ENCODE peak calls at places on chromosomes 11 and 22, in seven cellular contexts. E is NCI-H1436, X is Karpas-422, Z is NCI-H2029 treated with DMSO at 0.1 percent for 48 hours, S is fibroblast of the conjunctiva, A is AG09309, Q is fibroblast of pulmonary artery. N is an unnamed sample.

GRCh38 chr11:114226283-114226859 is 69.8 kb upstream of the NNMT start:
- DNase-seq in E (no peak), X (no peak), Z (no peak), S (no peak), A (no peak), Q (no peak), N (no peak)

GRCh38 chr11:76148207-76148606 is 58.1 kb downstream of the WNT11 start:
- DNase-seq in E (no peak), X (no peak), Z (no peak), S (no peak), A (no peak), Q (no peak), N (no peak)

GRCh38 chr11:8905528-8906165 is 5.3 kb upstream of the AKIP1 start:
- DNase-seq in E (no peak), X (peak), Z (no peak), S (peak), A (peak), Q (peak), N (no peak)

GRCh38 chr11:119745776-119746535 is 17.0 kb upstream of the NECTIN1 start:
- DNase-seq in E (no peak), X (no peak), Z (no peak), S (no peak), A (no peak), Q (no peak), N (no peak)

GRCh38 chr11:704799-705645 is 1.0 kb upstream of the EPS8L2 start:
- DNase-seq in E (no peak), X (no peak), Z (peak), S (no peak), A (no peak), Q (no peak), N (peak)

GRCh38 chr22:19554834-19555404 is 30.7 kb upstream of the CLDN5 start:
- DNase-seq in E (no peak), X (no peak), Z (no peak), S (no peak), A (no peak), Q (peak), N (no peak)

GRCh38 chr22:44676441-44677298 is 25.3 kb upstream of the PRR5 start:
- DNase-seq in E (no peak), X (no peak), Z (no peak), S (no peak), A (no peak), Q (no peak), N (no peak)

GRCh38 chr11:14522801-14523200 is 2.6 kb upstream of the PSMA1 start:
- DNase-seq in E (no peak), X (no peak), Z (no peak), S (no peak), A (no peak), Q (no peak), N (no peak)

GRCh38 chr22:24201681-24202590 is 20.6 kb downstream of the SUSD2 start:
- DNase-seq in E (no peak), X (no peak), Z (no peak), S (no peak), A (no peak), Q (no peak), N (no peak)

GRCh38 chr22:25849514-25849913 is 107.5 kb downstream of the MYO18B start:
- DNase-seq in E (no peak), X (no peak), Z (no peak), S (no peak), A (no peak), Q (no peak), N (no peak)

GRCh38 chr11:91846664-91847063 is 378.0 kb upstream of the FAT3 start:
- DNase-seq in E (no peak), X (no peak), Z (no peak), S (no peak), A (no peak), Q (no peak), N (no peak)

GRCh38 chr22:27223317-27224177 is 566.2 kb downstream of the MIAT start:
- DNase-seq in E (no peak), X (no peak), Z (no peak), S (no peak), A (peak), Q (peak), N (no peak)

GRCh38 chr11:9025101-9025850 is 21.5 kb upstream of the NRIP3 start:
- DNase-seq in E (no peak), X (no peak), Z (no peak), S (no peak), A (no peak), Q (no peak), N (no peak)

GRCh38 chr11:100525635-100526034 is 161.5 kb upstream of the ARHGAP42 start:
- DNase-seq in E (no peak), X (peak), Z (no peak), S (no peak), A (no peak), Q (no peak), N (no peak)

GRCh38 chr11:90229791-90230190 is 6.9 kb upstream of the CHORDC1 start:
- DNase-seq in E (no peak), X (no peak), Z (no peak), S (no peak), A (no peak), Q (no peak), N (no peak)

GRCh38 chr11:58318532-58318931 is 40.3 kb downstream of the OR5B17 start:
- DNase-seq in E (no peak), X (no peak), Z (no peak), S (no peak), A (peak), Q (peak), N (no peak)

GRCh38 chr22:42613869-42614268 is 814 bp downstream of the POLDIP3 start:
- DNase-seq in E (no peak), X (no peak), Z (no peak), S (no peak), A (no peak), Q (no peak), N (no peak)